ENCODE peak calls at places on chromosome 6, in six cellular contexts. F is GM12878, Q is HepG2, G is H1, Z is K562, C is GM12892. O is an unnamed sample.

GRCh38 chr6:100257661-100258395 is 206.9 kb downstream of the SIM1 start:
- DNase-seq in Z (peak; percentile 76), C (no peak), Q (peak; percentile 9), F (peak; percentile 11), G (no peak), O (no peak)

GRCh38 chr6:77466055-77467028 is 3.1 kb upstream of the HTR1B start:
- DNase-seq in F (no peak), G (no peak), Z (no peak), C (no peak), Q (peak; percentile 20), O (no peak)

GRCh38 chr6:25889877-25890853 is 16.1 kb upstream of the SLC17A3 start:
- DNase-seq in G (no peak), C (no peak), Q (peak; percentile 70), F (no peak), Z (peak; percentile 25), O (no peak)

GRCh38 chr6:166307981-166308768 is at the start of gene PRR18:
- DNase-seq in G (no peak), Z (no peak), C (no peak), F (peak; percentile 42), Q (no peak), O (peak; percentile 46)

GRCh38 chr6:1993049-1993448 is 252.4 kb downstream of the GMDS start:
- DNase-seq in C (no peak), F (no peak), G (no peak), Q (no peak), Z (no peak), O (no peak)

GRCh38 chr6:152399409-152399808 is 237.8 kb downstream of the SYNE1 start:
- DNase-seq in Z (no peak), G (no peak), C (no peak), F (no peak), Q (no peak), O (no peak)

GRCh38 chr6:150813319-150813992 is 52.0 kb upstream of the MTHFD1L start:
- DNase-seq in G (no peak), Q (no peak), Z (no peak), F (peak; percentile 78), C (peak; percentile 32), O (no peak)

GRCh38 chr6:170008386-170008785 is 257.0 kb downstream of the ERMARD start:
- DNase-seq in Q (no peak), Z (no peak), F (no peak), G (no peak), C (no peak), O (no peak)

GRCh38 chr6:84665392-84665791 is 99.0 kb downstream of the TBX18 start:
- DNase-seq in C (no peak), Z (no peak), Q (no peak), F (no peak), G (no peak), O (no peak)

GRCh38 chr6:143877584-143878271 is 13.5 kb downstream of the ZC2HC1B start:
- DNase-seq in Z (no peak), F (no peak), C (no peak), Q (no peak), G (no peak), O (no peak)

GRCh38 chr6:15504581-15505350 is 158.1 kb downstream of the DTNBP1 start:
- DNase-seq in Z (no peak), F (no peak), Q (peak; percentile 94), C (no peak), G (no peak), O (no peak)

DNA sequence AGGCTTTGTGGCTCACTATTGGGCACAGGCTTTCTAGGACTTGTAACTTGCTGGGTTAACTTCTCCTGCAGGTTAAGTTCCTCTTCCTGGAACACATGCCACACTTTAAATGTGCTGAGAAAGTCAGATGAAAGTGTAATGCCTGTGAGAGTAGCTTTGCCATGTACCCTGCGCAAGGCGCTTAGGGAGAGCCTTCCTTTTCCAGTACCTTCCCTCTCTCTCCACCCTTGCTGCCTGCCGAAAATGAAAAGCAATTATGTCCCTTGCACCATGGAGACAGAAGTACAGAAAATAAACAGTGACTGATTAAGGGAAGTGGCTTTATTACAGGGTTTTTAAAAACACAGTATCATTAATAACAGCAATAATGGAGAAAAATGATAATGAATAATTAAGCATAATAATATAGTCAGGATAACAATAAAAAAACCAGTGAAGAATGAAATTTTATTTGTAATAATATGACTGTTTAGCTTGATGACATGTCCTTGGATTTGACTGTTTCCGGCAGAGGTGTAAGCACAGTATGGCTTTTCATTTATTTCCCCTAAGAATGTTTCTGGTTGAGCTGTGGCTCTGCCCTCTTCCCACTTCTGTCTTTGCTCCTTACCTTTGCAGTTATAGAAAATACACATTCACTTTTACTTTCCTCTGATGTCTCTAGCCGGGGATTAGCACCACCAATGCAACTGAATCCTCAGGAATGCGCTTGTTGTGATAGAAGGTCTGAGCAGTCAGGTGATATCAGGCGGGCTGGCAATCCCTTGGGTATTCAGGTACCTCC is 472.3 kb upstream of the CITED2 start:
- DNase-seq in Z (no peak), C (no peak), G (peak; percentile 7), Q (no peak), F (no peak), O (no peak)
- TF ChIP-seq TAF1 in Z (no peak), C (no peak), G (no peak), Q (no peak), F (no peak), O (no peak)

GRCh38 chr6:57172136-57173055 is at the start of gene BAG2:
- DNase-seq in Z (peak; percentile 93), Q (peak; percentile 88), C (peak; percentile 71), G (peak; percentile 54), F (peak; percentile 68), O (peak; percentile 74)
- TF ChIP-seq POLR2A in Z (peak; percentile 96), Q (peak; percentile 98), C (peak; percentile 94), G (no peak), F (peak; percentile 95), O (peak; percentile 95)

GRCh38 chr6:136633355-136633754 is 83.1 kb upstream of the MAP7 start:
- DNase-seq in Z (no peak), G (no peak), C (no peak), Q (no peak), F (no peak), O (no peak)

GRCh38 chr6:136627191-136627590 is 77.0 kb upstream of the MAP7 start:
- DNase-seq in Q (no peak), G (no peak), F (no peak), Z (no peak), C (no peak), O (no peak)

GRCh38 chr6:136625293-136625692 is 75.1 kb upstream of the MAP7 start:
- DNase-seq in F (no peak), Q (no peak), C (no peak), Z (no peak), G (no peak), O (no peak)

GRCh38 chr6:136628996-136629395 is 78.8 kb upstream of the MAP7 start:
- DNase-seq in C (no peak), Z (no peak), F (no peak), Q (no peak), G (no peak), O (no peak)
- TF ChIP-seq TAF1 in C (no peak), Z (no peak), F (no peak), Q (no peak), G (no peak), O (no peak)

GRCh38 chr6:139416146-139416545 is 41.7 kb upstream of the CITED2 start:
- DNase-seq in G (no peak), Z (no peak), Q (no peak), F (no peak), C (no peak), O (no peak)

GRCh38 chr6:139418426-139419132 is 44.1 kb upstream of the CITED2 start:
- DNase-seq in Q (no peak), F (no peak), C (no peak), Z (no peak), G (no peak), O (no peak)

GRCh38 chr6:139415365-139415764 is 40.9 kb upstream of the CITED2 start:
- DNase-seq in Q (no peak), C (no peak), G (no peak), Z (peak; percentile 31), F (no peak), O (no peak)
- TF ChIP-seq POLR2A in Q (no peak), C (no peak), G (no peak), Z (no peak), F (no peak), O (no peak)

DNA sequence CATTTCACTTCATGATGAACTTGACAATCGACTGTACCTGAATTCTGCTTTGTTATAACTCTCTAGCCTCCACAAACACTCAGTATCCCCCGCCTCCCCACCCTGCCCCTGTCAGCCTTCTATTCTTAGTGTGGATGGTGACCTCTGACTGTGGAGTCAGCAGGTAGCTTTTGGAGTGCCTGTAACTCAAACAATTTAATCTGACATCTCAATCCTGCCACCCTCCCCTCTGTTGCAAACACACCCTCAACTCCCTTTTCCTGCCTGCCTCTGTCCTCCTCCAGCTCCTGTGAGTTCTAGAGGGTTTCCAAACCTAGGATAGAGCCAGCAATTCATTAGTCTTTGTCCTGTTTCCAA is 20.3 kb downstream of the DAAM2 start:
- DNase-seq in F (no peak), C (no peak), Q (no peak), Z (no peak), G (no peak), O (no peak)
- TF ChIP-seq TAF1 in F (no peak), C (no peak), Q (no peak), Z (no peak), G (no peak), O (no peak)